ENCODE peak calls at places on chromosomes 12 and 14, in seven cellular contexts. W is NCI-H226, Y is OCI-LY7, X is left cardiac atrium, D is GDM1, I is NCI-H82, T is NCI-H774. P is an unnamed sample.

GRCh38 chr12:84661732-84662326 is 250.8 kb downstream of the SLC6A15 start:
- DNase-seq in D (no peak), T (no peak), I (no peak), Y (no peak), W (peak), X (no peak), P (no peak)

GRCh38 chr12:92987362-92987761 is 58.3 kb upstream of the EEA1 start:
- DNase-seq in T (peak), D (peak), Y (peak), X (no peak), I (peak), W (peak), P (peak)

GRCh38 chr14:53152627-53152908 is 555 bp downstream of the DDHD1 start:
- DNase-seq in D (no peak), Y (no peak), T (peak), X (no peak), W (no peak), I (no peak), P (peak)

GRCh38 chr12:17982556-17982955 is 107.4 kb downstream of the RERGL start:
- DNase-seq in I (no peak), Y (no peak), D (no peak), X (no peak), W (no peak), T (no peak), P (no peak)

GRCh38 chr14:40417777-40418401 is 985.7 kb upstream of the FBXO33 start:
- DNase-seq in D (peak), I (peak), T (no peak), W (peak), X (no peak), Y (peak), P (peak)

GRCh38 chr14:80522936-80523335 is 311.6 kb upstream of the DIO2 start:
- DNase-seq in Y (no peak), X (no peak), D (no peak), W (no peak), T (no peak), I (no peak), P (no peak)

GRCh38 chr12:53232641-53233538 is 881 bp upstream of the RARG start:
- DNase-seq in I (no peak), W (peak), X (peak), Y (no peak), D (no peak), T (no peak), P (peak)

GRCh38 chr12:22856120-22856699 is 231.2 kb downstream of the ETNK1 start:
- DNase-seq in W (no peak), X (no peak), Y (peak), T (peak), D (no peak), I (peak), P (no peak)

GRCh38 chr12:132638541-132639408 is 20.2 kb downstream of the P2RX2 start:
- DNase-seq in X (no peak), I (peak), Y (peak), D (no peak), T (no peak), W (peak), P (peak)

GRCh38 chr12:117085318-117085947 is 13.8 kb downstream of the TESC start:
- DNase-seq in Y (no peak), T (no peak), X (peak), D (no peak), I (no peak), W (no peak), P (no peak)

GRCh38 chr14:89207925-89208328 is 209.1 kb downstream of the FOXN3 start:
- DNase-seq in Y (no peak), D (no peak), I (no peak), T (no peak), W (no peak), X (no peak), P (no peak)

GRCh38 chr14:103522028-103522581 is 525 bp downstream of the CKB start:
- DNase-seq in Y (no peak), W (no peak), I (peak), T (no peak), X (peak), D (no peak), P (no peak)

GRCh38 chr12:10213168-10214130 is 772 bp downstream of the GABARAPL1 start:
- DNase-seq in I (peak), Y (peak), X (peak), D (peak), T (peak), W (peak), P (peak)

GRCh38 chr12:105206686-105207374 is 29.1 kb downstream of the APPL2 start:
- DNase-seq in T (no peak), D (no peak), Y (no peak), W (no peak), I (no peak), X (no peak), P (no peak)

GRCh38 chr12:57628280-57629191 is 4.5 kb downstream of the B4GALNT1 start:
- DNase-seq in X (no peak), I (no peak), T (no peak), D (no peak), Y (no peak), W (no peak), P (no peak)

GRCh38 chr12:22262309-22262708 is 72.2 kb downstream of the ST8SIA1 start:
- DNase-seq in T (peak), W (no peak), X (no peak), I (peak), Y (no peak), D (no peak), P (peak)

GRCh38 chr12:52865090-52865944 is 16.5 kb upstream of the KRT78 start:
- DNase-seq in X (peak), I (peak), W (peak), T (peak), D (peak), Y (peak), P (peak)

GRCh38 chr14:63614964-63615363 is 26.7 kb downstream of the WDR89 start:
- DNase-seq in X (no peak), I (no peak), W (peak), Y (no peak), D (no peak), T (no peak), P (no peak)

GRCh38 chr12:89417246-89417977 is 65.1 kb upstream of the DUSP6 start:
- DNase-seq in X (no peak), W (peak), Y (no peak), I (no peak), D (no peak), T (no peak), P (no peak)